ENCODE peak calls at places on chromosome 17, in five cellular contexts. P is AG04450, F is PC-9, R is GM23338, H is tibial artery. Z is an unnamed sample.

GRCh38 chr17:29007456-29008455 is 1.9 kb upstream of the SEZ6 start:
- DNase-seq in P (no peak), F (peak), R (no peak), H (no peak), Z (no peak)

GRCh38 chr17:58233547-58233946 is 4.8 kb upstream of the LPO start:
- DNase-seq in P (no peak), F (no peak), R (no peak), H (no peak), Z (no peak)

GRCh38 chr17:20095366-20096080 is 86.4 kb downstream of the SPECC1 start:
- DNase-seq in P (no peak), F (peak), R (peak), H (peak), Z (no peak)

GRCh38 chr17:75396025-75396424 is 9.5 kb downstream of the GRB2 start:
- DNase-seq in P (no peak), F (no peak), R (no peak), H (no peak), Z (no peak)

GRCh38 chr17:75105269-75106080 is 4.3 kb upstream of the ARMC7 start:
- DNase-seq in P (no peak), F (peak), R (peak), H (peak), Z (peak)

GRCh38 chr17:35731239-35731931 is at the start of gene RASL10B:
- DNase-seq in P (no peak), F (no peak), R (peak), H (no peak), Z (no peak)

GRCh38 chr17:76371656-76372628 is 12.5 kb upstream of the SPHK1 start:
- DNase-seq in P (peak), F (no peak), R (no peak), H (no peak), Z (no peak)

GRCh38 chr17:28407130-28407973 is 1.3 kb upstream of the SLC46A1 start:
- DNase-seq in P (no peak), F (peak), R (peak), H (no peak), Z (no peak)

GRCh38 chr17:43927101-43927935 is 15.0 kb downstream of the PPY start:
- DNase-seq in P (no peak), F (no peak), R (no peak), H (no peak), Z (no peak)

GRCh38 chr17:48748728-48749566 is 20.4 kb upstream of the HOXB13 start:
- DNase-seq in P (no peak), F (no peak), R (no peak), H (no peak), Z (no peak)

GRCh38 chr17:29138184-29138955 is 41.8 kb downstream of the MYO18A start:
- DNase-seq in P (no peak), F (no peak), R (no peak), H (no peak), Z (no peak)

GRCh38 chr17:61458000-61458399 is 5.8 kb downstream of the TBX4 start:
- DNase-seq in P (no peak), F (no peak), R (no peak), H (no peak), Z (no peak)

GRCh38 chr17:12738624-12739023 is 50.7 kb upstream of the ARHGAP44 start:
- DNase-seq in P (no peak), F (no peak), R (no peak), H (no peak), Z (no peak)

GRCh38 chr17:12737740-12738469 is 51.4 kb upstream of the ARHGAP44 start:
- DNase-seq in P (no peak), F (no peak), R (no peak), H (no peak), Z (no peak)

GRCh38 chr17:12739500-12739899 is 49.8 kb upstream of the ARHGAP44 start:
- DNase-seq in P (no peak), F (no peak), R (no peak), H (no peak), Z (no peak)

GRCh38 chr17:12734852-12735430 is 54.4 kb upstream of the ARHGAP44 start:
- DNase-seq in P (no peak), F (no peak), R (no peak), H (no peak), Z (no peak)

DNA sequence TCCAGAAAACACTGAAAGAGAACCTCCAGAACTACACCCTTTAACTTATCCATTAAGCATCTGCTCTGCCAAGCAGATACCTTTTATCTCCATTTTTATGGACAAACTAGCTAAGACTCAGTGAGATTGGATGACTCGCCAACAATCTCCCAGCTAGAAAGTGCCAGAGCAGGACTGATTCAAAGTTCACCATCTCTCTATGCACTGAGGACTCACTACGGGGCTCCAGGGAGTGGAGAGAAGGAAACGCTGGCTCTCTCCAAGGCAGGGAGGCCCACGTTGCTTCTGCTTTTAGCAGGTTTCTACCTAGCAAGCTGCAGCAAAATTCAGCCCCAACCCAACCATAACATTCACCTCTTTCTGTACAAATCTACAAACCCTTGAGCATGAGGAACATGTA is 52.8 kb upstream of the ARHGAP44 start:
- DNase-seq in P (no peak), F (no peak), R (no peak), H (no peak), Z (no peak)
- TF ChIP-seq CTCF in P (no peak), F (no peak), R (no peak), H (no peak), Z (no peak)

GRCh38 chr17:73611630-73612029 is 32.6 kb downstream of the SDK2 start:
- DNase-seq in P (no peak), F (no peak), R (no peak), H (no peak), Z (no peak)

GRCh38 chr17:73613271-73613941 is 30.8 kb downstream of the SDK2 start:
- DNase-seq in P (no peak), F (no peak), R (peak), H (no peak), Z (no peak)

GRCh38 chr17:73612074-73612473 is 32.2 kb downstream of the SDK2 start:
- DNase-seq in P (no peak), F (no peak), R (no peak), H (no peak), Z (no peak)

GRCh38 chr17:73616120-73616872 is 27.9 kb downstream of the SDK2 start:
- DNase-seq in P (no peak), F (no peak), R (peak), H (no peak), Z (no peak)

DNA sequence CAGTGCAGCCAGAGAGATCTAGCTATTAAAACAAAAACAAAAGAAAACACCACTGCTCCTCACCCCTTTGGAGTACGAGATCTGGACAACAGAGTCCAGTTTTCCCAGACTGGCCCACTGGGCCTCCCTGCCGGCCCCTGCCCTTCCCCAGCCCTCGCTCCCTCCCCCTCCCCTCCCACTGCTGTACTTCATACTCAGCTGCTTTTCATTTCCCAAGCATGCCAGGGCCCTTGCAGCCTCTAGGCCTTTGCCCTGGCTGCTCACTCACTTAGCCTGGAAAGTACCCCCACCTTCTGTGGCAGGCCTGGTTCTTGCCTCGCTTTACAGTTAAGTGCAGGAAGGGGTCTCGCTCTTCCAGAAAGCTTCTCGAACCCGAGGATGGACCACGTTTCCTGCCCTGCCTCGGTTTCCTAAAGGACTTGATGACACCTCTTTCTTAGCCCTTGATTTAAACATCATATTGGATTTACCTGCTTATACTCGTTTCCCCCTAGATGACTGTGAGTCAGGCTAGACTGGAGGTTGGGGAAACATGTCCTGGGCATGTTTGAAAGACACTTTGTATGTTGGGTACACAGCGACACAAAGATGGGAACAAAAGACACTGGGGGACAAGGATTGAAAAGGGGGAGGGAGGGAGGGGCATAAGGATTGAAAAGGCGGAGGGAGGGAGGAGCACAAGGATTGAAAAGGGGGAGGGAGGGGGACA is 30.1 kb downstream of the SDK2 start:
- DNase-seq in P (no peak), F (no peak), R (peak), H (no peak), Z (no peak)
- H3K4me3 ChIP-seq in P (no peak), F (no peak), R (peak), H (no peak), Z (no peak)

GRCh38 chr17:82883461-82884031 is 43.7 kb upstream of the ZNF750 start:
- DNase-seq in P (no peak), F (no peak), R (no peak), H (no peak), Z (no peak)
- TF ChIP-seq CTCF in P (no peak), F (no peak), R (no peak), H (no peak), Z (no peak)

DNA sequence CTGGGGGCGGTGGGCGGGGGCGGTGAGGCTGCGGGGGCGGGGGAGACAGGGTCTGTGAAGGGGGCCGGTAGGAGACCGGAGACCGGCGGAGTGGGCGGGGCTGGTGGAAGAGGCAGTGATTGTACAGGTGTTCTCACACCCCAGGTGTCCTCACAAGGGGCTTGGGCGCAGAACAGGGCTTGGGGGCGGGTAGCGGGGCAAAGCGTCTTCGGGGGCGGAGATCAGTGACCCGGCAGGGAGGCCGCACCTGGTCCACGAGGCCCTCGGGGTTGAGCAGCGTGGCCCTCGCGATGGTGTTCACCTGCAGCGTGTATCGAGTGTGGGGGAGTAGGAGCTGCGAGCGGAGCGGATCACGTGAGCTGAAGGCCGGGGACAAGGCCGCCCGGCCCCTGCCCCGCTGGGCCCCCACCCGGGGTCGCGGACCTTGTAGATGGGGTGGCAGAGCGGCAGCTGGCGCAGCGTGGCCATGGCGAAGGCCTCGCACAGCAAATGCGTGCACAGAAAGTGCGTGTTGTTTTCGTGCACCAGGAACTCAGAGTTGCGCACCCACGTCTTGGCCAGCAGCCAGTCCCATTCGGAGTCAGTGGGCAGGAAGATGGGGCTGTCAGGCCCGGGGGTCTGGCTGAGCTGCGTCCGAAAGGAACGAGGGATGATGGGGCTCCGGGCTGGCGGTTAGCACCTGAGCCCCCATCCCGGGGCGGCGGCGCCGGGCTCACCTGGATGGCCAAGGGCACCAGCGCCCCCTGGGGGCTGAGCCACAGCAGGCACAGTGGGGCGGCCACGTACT is 8.5 kb downstream of the ALOXE3 start:
- DNase-seq in P (no peak), F (peak), R (peak), H (no peak), Z (no peak)
- H3K4me3 ChIP-seq in P (peak), F (peak), R (peak), H (no peak), Z (no peak)

DNA sequence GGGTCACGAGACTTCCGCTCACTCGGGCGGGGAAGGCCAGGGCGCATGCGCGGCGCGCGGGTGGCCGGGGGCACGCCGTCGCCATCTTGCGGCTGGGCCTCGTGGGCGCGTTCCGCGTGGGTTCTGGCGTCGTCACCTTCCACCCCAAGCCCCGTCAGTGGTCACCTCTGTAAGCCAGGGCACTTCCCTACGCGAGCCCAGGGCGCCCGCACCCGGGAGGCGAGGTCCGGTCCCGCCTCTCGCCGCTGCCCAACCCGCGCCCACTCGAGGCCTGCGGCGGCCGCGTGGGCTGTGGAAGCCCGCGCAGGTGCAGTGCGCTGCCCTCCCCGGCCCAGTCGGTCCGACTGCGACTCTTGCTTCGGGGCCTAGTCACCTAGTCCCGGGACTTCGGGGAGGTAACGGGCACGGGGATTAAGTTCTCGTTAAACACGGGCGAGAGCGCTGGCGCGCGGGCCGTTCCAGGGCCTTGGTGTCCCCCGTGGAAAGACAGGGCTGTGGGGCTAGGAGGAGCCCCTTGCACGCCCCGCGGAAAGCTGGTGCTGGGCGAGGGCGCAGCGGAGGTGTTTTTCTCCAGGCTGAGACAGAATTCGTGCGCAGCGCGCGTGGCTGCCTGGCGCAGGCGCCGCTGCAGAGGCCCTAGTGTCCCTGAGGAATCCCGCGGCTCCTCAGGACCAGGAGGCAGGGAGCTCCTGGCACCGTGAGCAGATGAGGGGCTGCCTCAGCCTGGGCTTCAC is 417 bp upstream of the ARHGDIA start:
- DNase-seq in P (peak), F (peak), R (peak), H (peak), Z (no peak)
- TF ChIP-seq CTCF in P (peak), F (no peak), R (peak), H (peak), Z (peak)

DNA sequence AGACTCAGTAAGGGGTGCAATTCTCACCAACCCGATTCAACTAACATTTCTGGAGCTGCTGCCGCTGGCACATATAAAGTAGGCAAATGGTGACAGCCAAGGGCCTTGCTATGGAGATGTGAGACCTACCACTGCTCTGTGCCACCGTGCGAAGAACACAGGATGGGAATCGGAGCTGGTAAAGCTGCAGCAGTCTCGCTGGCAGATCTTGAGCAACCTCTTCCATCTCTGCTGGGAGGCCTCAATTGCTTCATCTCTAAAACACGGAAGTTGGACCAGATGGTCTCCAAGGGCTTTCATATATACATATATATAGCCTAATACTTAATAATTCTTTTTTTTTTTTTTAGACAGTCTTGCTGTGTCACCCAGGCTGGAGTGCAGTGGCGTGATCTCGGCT is 128.9 kb upstream of the RCVRN start:
- DNase-seq in P (no peak), F (no peak), R (no peak), H (peak), Z (no peak)
- H3K4me3 ChIP-seq in P (no peak), F (no peak), R (no peak), H (no peak), Z (no peak)

GRCh38 chr17:50185724-50186545 is 15.5 kb downstream of the COL1A1 start:
- DNase-seq in P (no peak), F (no peak), R (no peak), H (no peak), Z (no peak)

GRCh38 chr17:50182783-50183438 is 17.1 kb downstream of the SGCA start:
- DNase-seq in P (no peak), F (no peak), R (no peak), H (no peak), Z (no peak)

GRCh38 chr17:50183439-50184001 is 17.7 kb downstream of the SGCA start:
- DNase-seq in P (no peak), F (no peak), R (no peak), H (no peak), Z (no peak)

GRCh38 chr17:50184611-50185398 is 16.6 kb downstream of the COL1A1 start:
- DNase-seq in P (no peak), F (peak), R (peak), H (peak), Z (no peak)

DNA sequence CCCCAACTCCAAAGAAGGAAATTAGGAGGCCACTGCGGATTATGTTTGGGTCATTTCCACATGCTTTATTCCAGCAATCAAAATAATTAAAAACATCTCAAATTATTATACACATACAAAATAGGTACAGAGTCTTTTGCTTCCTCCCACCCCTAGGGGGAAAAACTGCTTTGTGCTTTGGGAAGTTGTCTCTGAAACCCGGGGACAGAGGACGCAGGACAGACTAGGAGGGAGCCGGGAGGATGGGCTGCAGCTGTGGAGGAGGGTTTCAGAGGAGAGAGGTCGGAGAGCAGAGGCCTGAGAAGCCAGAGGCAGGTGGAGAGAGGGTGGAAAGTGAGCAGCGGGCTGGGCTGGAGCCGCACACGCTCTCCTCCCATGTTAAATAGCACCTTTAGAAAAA is 17.4 kb downstream of the COL1A1 start:
- DNase-seq in P (no peak), F (no peak), R (peak), H (no peak), Z (no peak)
- TF ChIP-seq CTCF in P (peak), F (no peak), R (peak), H (no peak), Z (no peak)

GRCh38 chr17:81120149-81120484 is 45.2 kb upstream of the PVALEF start:
- DNase-seq in P (no peak), F (no peak), R (no peak), H (no peak), Z (peak)

GRCh38 chr17:81116704-81117103 is 48.6 kb upstream of the PVALEF start:
- DNase-seq in P (no peak), F (no peak), R (no peak), H (no peak), Z (no peak)

GRCh38 chr17:81119223-81120148 is 45.8 kb upstream of the PVALEF start:
- DNase-seq in P (peak), F (peak), R (peak), H (no peak), Z (peak)

GRCh38 chr17:81117672-81118198 is 47.6 kb upstream of the PVALEF start:
- DNase-seq in P (no peak), F (no peak), R (no peak), H (no peak), Z (no peak)

DNA sequence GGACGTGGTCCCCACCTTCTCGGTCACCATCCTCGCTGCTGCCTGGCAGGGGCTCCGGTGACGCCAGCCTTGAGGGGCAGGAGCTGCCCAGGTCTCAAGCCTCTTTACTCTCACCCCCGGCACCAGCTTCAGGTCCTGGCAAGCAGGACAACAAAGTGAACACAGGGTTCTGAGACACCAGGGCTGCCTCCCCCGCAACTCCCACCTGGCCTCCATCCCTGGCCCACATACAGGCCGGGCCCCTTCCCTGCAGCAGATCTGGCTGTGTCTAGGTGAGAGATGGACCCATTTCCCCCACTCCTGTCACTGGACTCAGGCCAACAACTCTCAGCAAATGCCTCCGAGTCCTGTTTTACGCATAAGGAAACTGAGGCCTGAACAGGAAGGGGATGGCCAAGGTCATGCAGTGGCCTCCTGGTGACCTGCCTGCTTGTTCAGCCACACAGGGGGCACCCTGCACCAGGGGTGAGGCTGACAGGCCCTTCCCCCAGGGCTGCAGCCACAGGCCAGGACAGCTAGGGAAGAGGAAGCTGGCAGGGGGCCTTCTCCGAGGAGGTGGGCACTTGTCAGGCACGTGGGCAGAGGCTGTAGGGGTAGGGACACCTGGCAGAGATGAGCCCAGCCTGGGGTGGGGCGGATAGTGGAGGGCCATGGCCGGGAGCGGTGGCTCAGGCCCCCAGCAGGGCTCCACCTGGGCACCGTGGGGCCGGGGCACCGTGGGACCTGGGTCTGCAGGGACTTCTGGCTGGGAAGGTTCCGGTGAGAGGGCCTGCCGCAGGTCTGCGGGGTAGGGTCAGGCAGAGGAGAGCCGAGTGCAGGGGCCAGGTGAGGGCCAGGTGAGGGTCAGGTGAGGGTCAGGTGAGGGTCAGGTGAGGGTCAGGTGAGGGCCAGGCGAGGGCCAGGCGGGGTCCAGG is 46.7 kb upstream of the PVALEF start:
- DNase-seq in P (no peak), F (no peak), R (no peak), H (no peak), Z (no peak)
- H3K4me3 ChIP-seq in P (peak), F (no peak), R (peak), H (no peak), Z (peak)